ENCODE peak calls at places on chromosome 3, in six cellular contexts. One of them, this sample, is unnamed.

GRCh38 chr3:126105691-126106187 is 21.8 kb upstream of the SLC41A3 start:
- DNase-seq in GM06990: no peak
- DNase-seq in neural progenitor cell: no peak
- DNase-seq in HCT116: no peak
- DNase-seq in lung: no peak
- DNase-seq in left lung: peak; percentile 27
- DNase-seq in this sample: no peak

GRCh38 chr3:123732447-123732846 is 147.6 kb upstream of the HACD2 start:
- DNase-seq in GM06990: no peak
- DNase-seq in neural progenitor cell: no peak
- DNase-seq in HCT116: no peak
- DNase-seq in lung: no peak
- DNase-seq in left lung: no peak
- DNase-seq in this sample: peak; percentile 90

GRCh38 chr3:69499899-69500316 is 114.0 kb upstream of the FRMD4B start:
- DNase-seq in GM06990: no peak
- DNase-seq in neural progenitor cell: no peak
- DNase-seq in HCT116: no peak
- DNase-seq in lung: peak; percentile 46
- DNase-seq in left lung: peak; percentile 77
- DNase-seq in this sample: no peak

GRCh38 chr3:36482259-36482658 is 102.0 kb downstream of the STAC start:
- DNase-seq in GM06990: no peak
- DNase-seq in neural progenitor cell: no peak
- DNase-seq in HCT116: no peak
- DNase-seq in lung: no peak
- DNase-seq in left lung: no peak
- DNase-seq in this sample: no peak

GRCh38 chr3:146129750-146130149 is 31.2 kb downstream of the PLOD2 start:
- DNase-seq in GM06990: no peak
- DNase-seq in neural progenitor cell: no peak
- DNase-seq in HCT116: no peak
- DNase-seq in lung: no peak
- DNase-seq in left lung: no peak
- DNase-seq in this sample: no peak

GRCh38 chr3:42214565-42215283 is 51.3 kb downstream of the CCK start:
- DNase-seq in GM06990: no peak
- DNase-seq in neural progenitor cell: no peak
- DNase-seq in HCT116: no peak
- DNase-seq in lung: no peak
- DNase-seq in left lung: no peak
- DNase-seq in this sample: no peak

GRCh38 chr3:51501833-51502561 is 2.2 kb upstream of the DCAF1 start:
- DNase-seq in GM06990: peak; percentile 50
- DNase-seq in neural progenitor cell: peak; percentile 86
- DNase-seq in HCT116: peak; percentile 71
- DNase-seq in lung: peak; percentile 77
- DNase-seq in left lung: peak; percentile 75
- DNase-seq in this sample: peak; percentile 18

GRCh38 chr3:23671901-23672589 is 133.7 kb upstream of the UBE2E1 start:
- DNase-seq in GM06990: no peak
- DNase-seq in neural progenitor cell: no peak
- DNase-seq in HCT116: no peak
- DNase-seq in lung: no peak
- DNase-seq in left lung: no peak
- DNase-seq in this sample: no peak

GRCh38 chr3:126200534-126200933 is 20.1 kb upstream of the ALDH1L1 start:
- DNase-seq in GM06990: no peak
- DNase-seq in neural progenitor cell: no peak
- DNase-seq in HCT116: no peak
- DNase-seq in lung: no peak
- DNase-seq in left lung: no peak
- DNase-seq in this sample: no peak

GRCh38 chr3:185807455-185808068 is 17.3 kb downstream of the IGF2BP2 start:
- DNase-seq in GM06990: no peak
- DNase-seq in neural progenitor cell: peak; percentile 25
- DNase-seq in HCT116: peak; percentile 79
- DNase-seq in lung: no peak
- DNase-seq in left lung: no peak
- DNase-seq in this sample: peak; percentile 76

GRCh38 chr3:40290396-40290795 is 19.1 kb upstream of the EIF1B start:
- DNase-seq in GM06990: no peak
- DNase-seq in neural progenitor cell: no peak
- DNase-seq in HCT116: no peak
- DNase-seq in lung: no peak
- DNase-seq in left lung: no peak
- DNase-seq in this sample: no peak

GRCh38 chr3:171838218-171838720 is 4.9 kb upstream of the TMEM212 start:
- DNase-seq in GM06990: no peak
- DNase-seq in neural progenitor cell: peak; percentile 31
- DNase-seq in HCT116: no peak
- DNase-seq in lung: no peak
- DNase-seq in left lung: no peak
- DNase-seq in this sample: no peak

GRCh38 chr3:192514081-192514753 is 213.1 kb downstream of the FGF12 start:
- DNase-seq in GM06990: peak; percentile 6
- DNase-seq in neural progenitor cell: peak; percentile 85
- DNase-seq in HCT116: no peak
- DNase-seq in lung: no peak
- DNase-seq in left lung: no peak
- DNase-seq in this sample: peak; percentile 7

GRCh38 chr3:161913786-161914389 is 417.3 kb downstream of the OTOL1 start:
- DNase-seq in GM06990: no peak
- DNase-seq in neural progenitor cell: no peak
- DNase-seq in HCT116: no peak
- DNase-seq in lung: no peak
- DNase-seq in left lung: no peak
- DNase-seq in this sample: peak; percentile 50

GRCh38 chr3:168801792-168802191 is 706.1 kb upstream of the GOLIM4 start:
- DNase-seq in GM06990: no peak
- DNase-seq in neural progenitor cell: no peak
- DNase-seq in HCT116: no peak
- DNase-seq in lung: no peak
- DNase-seq in left lung: no peak
- DNase-seq in this sample: peak; percentile 31

GRCh38 chr3:32591960-32592462 is 21.4 kb upstream of the DYNC1LI1 start:
- DNase-seq in GM06990: no peak
- DNase-seq in neural progenitor cell: peak; percentile 44
- DNase-seq in HCT116: no peak
- DNase-seq in lung: no peak
- DNase-seq in left lung: no peak
- DNase-seq in this sample: no peak

GRCh38 chr3:155871746-155872158 is 1.3 kb downstream of the GMPS start:
- DNase-seq in GM06990: no peak
- DNase-seq in neural progenitor cell: no peak
- DNase-seq in HCT116: no peak
- DNase-seq in lung: no peak
- DNase-seq in left lung: no peak
- DNase-seq in this sample: no peak

GRCh38 chr3:187069857-187070516 is 69.3 kb downstream of the RPL39L start:
- DNase-seq in GM06990: no peak
- DNase-seq in neural progenitor cell: no peak
- DNase-seq in HCT116: no peak
- DNase-seq in lung: no peak
- DNase-seq in left lung: no peak
- DNase-seq in this sample: no peak

GRCh38 chr3:126197854-126198584 is 17.6 kb upstream of the ALDH1L1 start:
- DNase-seq in GM06990: peak; percentile 26
- DNase-seq in neural progenitor cell: peak; percentile 63
- DNase-seq in HCT116: peak; percentile 67
- DNase-seq in lung: peak; percentile 65
- DNase-seq in left lung: no peak
- DNase-seq in this sample: no peak

GRCh38 chr3:181510500-181510899 is 201.2 kb upstream of the SOX2 start:
- DNase-seq in GM06990: no peak
- DNase-seq in neural progenitor cell: no peak
- DNase-seq in HCT116: no peak
- DNase-seq in lung: no peak
- DNase-seq in left lung: no peak
- DNase-seq in this sample: no peak

GRCh38 chr3:48018841-48019240 is 2.6 kb upstream of the MAP4 start:
- DNase-seq in GM06990: no peak
- DNase-seq in neural progenitor cell: no peak
- DNase-seq in HCT116: no peak
- DNase-seq in lung: no peak
- DNase-seq in left lung: no peak
- DNase-seq in this sample: no peak

GRCh38 chr3:28972921-28973320 is 307.9 kb upstream of the RBMS3 start:
- DNase-seq in GM06990: peak; percentile 37
- DNase-seq in neural progenitor cell: no peak
- DNase-seq in HCT116: no peak
- DNase-seq in lung: no peak
- DNase-seq in left lung: no peak
- DNase-seq in this sample: peak; percentile 48

DNA sequence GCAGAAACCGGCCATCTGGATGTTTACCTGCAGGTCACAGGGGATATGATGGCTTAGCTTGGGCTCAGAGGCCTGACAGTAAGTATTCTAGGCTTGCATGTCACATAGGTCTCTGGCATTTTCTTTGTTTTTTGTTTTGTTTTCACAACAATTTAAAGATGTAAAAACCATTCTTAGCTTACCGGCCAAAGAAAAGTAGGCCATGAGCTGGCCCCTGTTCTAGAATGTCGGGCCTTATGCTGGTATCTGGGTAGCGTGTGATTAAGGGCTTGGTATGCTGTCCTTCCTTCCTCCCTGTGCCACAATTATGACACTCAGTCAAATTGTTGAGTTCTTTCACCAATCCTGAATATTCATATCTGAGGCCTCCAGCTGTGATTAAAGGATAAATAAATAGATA is 40.2 kb downstream of the C3orf85 start:
- DNase-seq in GM06990: no peak
- DNase-seq in neural progenitor cell: no peak
- DNase-seq in HCT116: no peak
- DNase-seq in lung: no peak
- DNase-seq in left lung: no peak
- DNase-seq in this sample: no peak
- H3K4me3 ChIP-seq in GM06990: no peak overlapping the region
- H3K4me3 ChIP-seq in neural progenitor cell: no peak overlapping the region
- H3K4me3 ChIP-seq in HCT116: no peak overlapping the region
- H3K4me3 ChIP-seq in lung: no peak overlapping the region
- H3K4me3 ChIP-seq in left lung: no peak overlapping the region
- H3K4me3 ChIP-seq in this sample: no peak overlapping the region

DNA sequence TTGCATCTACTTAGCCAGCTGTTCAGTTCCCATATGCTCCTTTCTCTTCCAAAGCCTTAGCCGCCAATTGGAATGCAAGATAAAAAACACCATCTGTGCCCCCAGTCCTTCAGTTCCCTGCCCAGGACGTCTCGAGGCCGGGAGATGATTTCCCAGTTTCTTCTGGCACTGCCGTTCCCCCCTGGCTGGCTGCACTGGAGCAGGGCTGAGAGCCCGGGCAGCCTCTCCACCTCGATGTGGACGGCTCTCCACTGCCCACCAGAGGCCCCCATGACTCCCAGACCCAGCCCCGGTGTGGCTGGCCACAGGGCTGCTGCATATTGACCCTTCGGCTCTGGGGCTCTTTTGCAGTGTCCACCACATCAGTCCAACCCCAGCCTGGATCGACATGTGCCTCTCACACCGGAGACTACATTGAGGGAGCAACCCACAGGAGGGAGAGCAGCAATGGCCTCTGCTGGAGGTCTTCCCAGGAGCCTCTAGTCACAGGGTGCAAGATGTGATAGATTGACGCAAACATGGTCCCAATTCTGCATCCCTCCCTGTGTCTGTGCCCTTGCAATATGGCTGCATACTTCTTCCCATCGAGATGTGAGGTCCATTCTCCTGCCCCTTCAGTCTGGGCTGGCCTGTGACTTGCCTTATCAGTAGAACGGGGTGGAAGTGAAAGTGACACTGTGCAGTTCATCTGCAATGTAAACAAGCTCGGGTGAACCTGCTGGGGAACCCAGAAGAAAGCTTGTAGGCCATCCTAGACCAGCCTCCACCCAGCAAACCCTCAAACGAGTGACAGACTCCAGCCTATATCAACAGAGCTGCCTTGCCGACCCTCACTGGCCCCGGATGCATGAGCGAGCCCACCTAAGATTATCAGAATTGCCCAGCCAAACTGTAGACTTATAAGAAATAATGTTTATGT is 52.4 kb upstream of the PRR20G start:
- DNase-seq in GM06990: no peak
- DNase-seq in neural progenitor cell: peak; percentile 37
- DNase-seq in HCT116: no peak
- DNase-seq in lung: peak; percentile 24
- DNase-seq in left lung: no peak
- DNase-seq in this sample: no peak
- TF ChIP-seq CTCF in GM06990: no peak
- TF ChIP-seq CTCF in neural progenitor cell: peak; percentile 36
- TF ChIP-seq CTCF in HCT116: no peak
- TF ChIP-seq CTCF in lung: no peak
- TF ChIP-seq CTCF in left lung: no peak
- TF ChIP-seq CTCF in this sample: no peak

DNA sequence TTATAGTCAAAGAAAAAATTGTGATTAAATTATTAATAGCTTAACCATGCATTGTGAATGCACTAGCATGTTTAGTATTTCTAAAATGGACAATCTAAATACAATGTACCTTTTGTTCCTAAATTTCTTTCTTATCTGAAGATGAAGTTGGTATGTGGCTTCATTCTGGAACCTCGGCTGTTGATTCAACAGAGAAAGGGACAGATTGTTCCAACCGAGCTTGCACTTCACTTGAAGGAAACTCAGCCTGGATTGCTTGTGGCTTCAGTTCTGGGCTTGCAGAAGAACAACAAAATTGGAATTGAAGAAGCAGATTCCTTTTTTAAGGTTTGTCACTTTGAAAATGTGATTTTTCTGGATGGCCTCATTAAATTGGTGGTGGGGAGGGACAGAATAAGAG is 32.6 kb downstream of the HPS3 start:
- DNase-seq in GM06990: no peak
- DNase-seq in neural progenitor cell: no peak
- DNase-seq in HCT116: no peak
- DNase-seq in lung: no peak
- DNase-seq in left lung: no peak
- DNase-seq in this sample: no peak
- H3K36me3 ChIP-seq in GM06990: peaks cover 4% of the 10 kb centered on the region
- H3K36me3 ChIP-seq in neural progenitor cell: peaks cover 3% of the 10 kb centered on the region
- H3K36me3 ChIP-seq in HCT116: peaks cover 4% of the 10 kb centered on the region
- H3K36me3 ChIP-seq in lung: peaks cover 15% of the 10 kb centered on the region
- H3K36me3 ChIP-seq in left lung: no peaks in the 10 kb centered on the region
- H3K36me3 ChIP-seq in this sample: peaks cover 2% of the 10 kb centered on the region

GRCh38 chr3:56758539-56758981 is 43.2 kb downstream of the ARHGEF3 start:
- DNase-seq in GM06990: peak; percentile 64
- DNase-seq in neural progenitor cell: no peak
- DNase-seq in HCT116: peak; percentile 66
- DNase-seq in lung: peak; percentile 42
- DNase-seq in left lung: peak; percentile 70
- DNase-seq in this sample: peak; percentile 87

GRCh38 chr3:56753206-56753605 is 48.5 kb downstream of the ARHGEF3 start:
- DNase-seq in GM06990: peak; percentile 57
- DNase-seq in neural progenitor cell: no peak
- DNase-seq in HCT116: no peak
- DNase-seq in lung: no peak
- DNase-seq in left lung: no peak
- DNase-seq in this sample: no peak

GRCh38 chr3:56759532-56759931 is 42.2 kb downstream of the ARHGEF3 start:
- DNase-seq in GM06990: peak; percentile 39
- DNase-seq in neural progenitor cell: no peak
- DNase-seq in HCT116: no peak
- DNase-seq in lung: no peak
- DNase-seq in left lung: no peak
- DNase-seq in this sample: no peak

GRCh38 chr3:56751056-56751455 is 50.7 kb downstream of the ARHGEF3 start:
- DNase-seq in GM06990: no peak
- DNase-seq in neural progenitor cell: no peak
- DNase-seq in HCT116: no peak
- DNase-seq in lung: no peak
- DNase-seq in left lung: no peak
- DNase-seq in this sample: no peak

GRCh38 chr3:56754753-56755365 is 46.9 kb downstream of the ARHGEF3 start:
- DNase-seq in GM06990: peak; percentile 47
- DNase-seq in neural progenitor cell: no peak
- DNase-seq in HCT116: no peak
- DNase-seq in lung: no peak
- DNase-seq in left lung: no peak
- DNase-seq in this sample: no peak
- H3K4me3 ChIP-seq in GM06990: peak overlapping the region; percentile 53
- H3K4me3 ChIP-seq in neural progenitor cell: no peak overlapping the region
- H3K4me3 ChIP-seq in HCT116: no peak overlapping the region
- H3K4me3 ChIP-seq in lung: no peak overlapping the region
- H3K4me3 ChIP-seq in left lung: no peak overlapping the region
- H3K4me3 ChIP-seq in this sample: no peak overlapping the region

This sample was measured in kidney epithelial cell.